ENCODE peak calls at places on chromosomes 11 and 22, in seven cellular contexts. S is fibroblast of lung, K is breast epithelium, G is WERI-Rb-1, V is brain microvascular endothelial cell, W is sigmoid colon, E is psoas muscle. X is an unnamed sample. For H3K27me3, the result is how much of the 10 kb centered on the place peaks cover.

GRCh38 chr22:43446037-43446803 is 34.4 kb downstream of the MPPED1 start:
- DNase-seq in S (no peak), K (no peak), G (no peak), V (no peak), W (no peak), E (no peak), X (no peak)

GRCh38 chr11:17725174-17725573 is 5.8 kb downstream of the MYOD1 start:
- DNase-seq in S (no peak), K (no peak), G (no peak), V (no peak), W (no peak), E (no peak), X (no peak)

GRCh38 chr11:35584321-35584720 is 33.9 kb upstream of the FJX1 start:
- DNase-seq in S (peak), K (no peak), G (no peak), V (peak), W (no peak), E (no peak), X (peak)

GRCh38 chr11:128814856-128815705 is 52.0 kb downstream of the KCNJ1 start:
- DNase-seq in S (peak), K (peak), G (peak), V (peak), W (peak), E (peak), X (peak)

GRCh38 chr11:125348704-125349635 is 147.1 kb downstream of the FEZ1 start:
- DNase-seq in S (peak), K (no peak), G (peak), V (peak), W (peak), E (peak), X (no peak)

GRCh38 chr22:50090141-50090714 is 422 bp downstream of the MOV10L1 start:
- DNase-seq in S (no peak), K (no peak), G (no peak), V (no peak), W (no peak), E (no peak), X (no peak)

GRCh38 chr22:47320560-47320959 is 558.1 kb downstream of the TBC1D22A start:
- DNase-seq in S (no peak), K (no peak), G (no peak), V (no peak), W (no peak), E (no peak), X (no peak)

GRCh38 chr11:18321622-18321990 is 334 bp downstream of the HPS5 start:
- DNase-seq in S (no peak), K (no peak), G (no peak), V (no peak), W (no peak), E (no peak), X (no peak)

GRCh38 chr11:110712643-110713468 is 619 bp upstream of the ARHGAP20 start:
- DNase-seq in S (peak), K (peak), G (peak), V (peak), W (peak), E (peak), X (no peak)

GRCh38 chr11:61917043-61917356 is 366 bp downstream of the RAB3IL1 start:
- DNase-seq in S (no peak), K (no peak), G (no peak), V (no peak), W (peak), E (no peak), X (no peak)

GRCh38 chr11:69667619-69668604 is 7.2 kb downstream of the LTO1 start:
- DNase-seq in S (no peak), K (no peak), G (no peak), V (no peak), W (peak), E (no peak), X (no peak)

GRCh38 chr11:69669486-69669885 is 5.7 kb downstream of the LTO1 start:
- DNase-seq in S (no peak), K (no peak), G (no peak), V (no peak), W (peak), E (no peak), X (no peak)

GRCh38 chr11:69671734-69672465 is 3.3 kb downstream of the LTO1 start:
- DNase-seq in S (no peak), K (no peak), G (no peak), V (no peak), W (peak), E (no peak), X (no peak)

GRCh38 chr11:69666752-69667536 is 8.2 kb downstream of the LTO1 start:
- DNase-seq in S (no peak), K (no peak), G (peak), V (no peak), W (peak), E (no peak), X (no peak)

GRCh38 chr11:69670158-69670845 is 4.9 kb downstream of the LTO1 start:
- DNase-seq in S (peak), K (peak), G (peak), V (peak), W (peak), E (peak), X (peak)
- TF ChIP-seq CTCF in S (peak), K (peak), G (peak), V (peak), W (peak), E (peak), X (peak)

GRCh38 chr11:118933486-118933885 is 7.8 kb upstream of the BCL9L start:
- DNase-seq in S (no peak), K (no peak), G (no peak), V (no peak), W (peak), E (no peak), X (no peak)
- H3K27ac ChIP-seq in S (no peak), K (peak), G (no peak), V (no peak), W (peak), E (peak), X (no peak)

GRCh38 chr11:19474211-19474610 is 233.5 kb upstream of the E2F8 start:
- DNase-seq in S (no peak), K (no peak), G (no peak), V (no peak), W (no peak), E (no peak), X (no peak)

GRCh38 chr11:19472679-19473078 is 231.9 kb upstream of the E2F8 start:
- DNase-seq in S (no peak), K (no peak), G (no peak), V (no peak), W (no peak), E (no peak), X (no peak)

GRCh38 chr11:19474954-19475811 is 234.4 kb upstream of the E2F8 start:
- DNase-seq in S (no peak), K (no peak), G (no peak), V (no peak), W (no peak), E (no peak), X (no peak)
- H3K27me3 ChIP-seq in S (under half), K (under half), G (under half), V (under half), W (under half), E (under half), X (under half)

GRCh38 chr11:8237453-8237852 is 26.2 kb downstream of the LMO1 start:
- DNase-seq in S (no peak), K (no peak), G (no peak), V (no peak), W (no peak), E (no peak), X (no peak)
- TF ChIP-seq CTCF in S (no peak), K (no peak), G (no peak), V (no peak), W (no peak), E (no peak), X (no peak)

GRCh38 chr22:30604723-30605122 is 2.3 kb upstream of the TCN2 start:
- DNase-seq in S (no peak), K (no peak), G (no peak), V (no peak), W (no peak), E (no peak), X (no peak)

GRCh38 chr22:30607939-30608338 is 965 bp downstream of the TCN2 start:
- DNase-seq in S (no peak), K (no peak), G (peak), V (no peak), W (no peak), E (no peak), X (no peak)

GRCh38 chr22:30607300-30607930 is 441 bp downstream of the TCN2 start:
- DNase-seq in S (no peak), K (no peak), G (no peak), V (no peak), W (no peak), E (no peak), X (no peak)

GRCh38 chr22:30606455-30607299 is at the start of gene TCN2:
- DNase-seq in S (peak), K (peak), G (peak), V (peak), W (peak), E (peak), X (no peak)

GRCh38 chr22:30605449-30606110 is 1.4 kb upstream of the TCN2 start:
- DNase-seq in S (peak), K (no peak), G (peak), V (peak), W (no peak), E (peak), X (no peak)
- H3K27ac ChIP-seq in S (no peak), K (no peak), G (peak), V (no peak), W (peak), E (peak), X (no peak)

DNA sequence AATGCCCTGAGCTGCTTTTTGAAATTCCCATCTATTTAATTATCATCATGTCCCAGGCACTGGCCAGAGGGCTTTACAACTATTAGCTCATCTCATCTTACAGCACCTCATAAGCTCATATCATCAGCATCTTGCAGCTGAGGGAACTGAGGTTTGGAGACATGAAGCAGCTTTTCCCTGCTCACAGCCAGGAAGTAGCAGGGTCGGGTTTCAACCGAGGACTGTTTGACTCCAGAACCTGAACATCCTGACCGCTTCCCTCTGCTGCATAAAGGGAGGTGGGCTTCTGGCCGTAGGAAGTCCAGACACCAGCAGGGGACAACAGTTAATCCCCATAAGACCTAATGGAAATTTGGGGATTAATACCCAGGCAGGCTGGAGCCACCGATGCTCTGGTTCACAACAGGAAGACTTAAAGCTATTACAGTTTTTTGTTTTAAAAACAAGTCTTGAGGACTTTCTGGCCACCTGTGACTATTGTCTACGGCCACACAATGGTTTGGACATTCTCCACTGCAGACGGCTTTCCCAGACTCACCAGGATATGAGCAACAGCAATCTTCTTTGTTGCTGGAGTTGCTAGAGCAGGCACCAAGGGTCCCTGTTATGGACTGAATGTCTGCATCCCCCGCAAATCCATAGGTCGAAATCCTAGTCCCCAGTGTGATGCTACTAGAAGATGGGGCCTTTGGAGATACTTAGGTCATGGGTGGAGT is 47.4 kb downstream of the CHST1 start:
- DNase-seq in S (no peak), K (no peak), G (peak), V (no peak), W (no peak), E (no peak), X (no peak)
- H3K27me3 ChIP-seq in S (under half), K (under half), G (under half), V (under half), W (under half), E (under half), X (under half)

DNA sequence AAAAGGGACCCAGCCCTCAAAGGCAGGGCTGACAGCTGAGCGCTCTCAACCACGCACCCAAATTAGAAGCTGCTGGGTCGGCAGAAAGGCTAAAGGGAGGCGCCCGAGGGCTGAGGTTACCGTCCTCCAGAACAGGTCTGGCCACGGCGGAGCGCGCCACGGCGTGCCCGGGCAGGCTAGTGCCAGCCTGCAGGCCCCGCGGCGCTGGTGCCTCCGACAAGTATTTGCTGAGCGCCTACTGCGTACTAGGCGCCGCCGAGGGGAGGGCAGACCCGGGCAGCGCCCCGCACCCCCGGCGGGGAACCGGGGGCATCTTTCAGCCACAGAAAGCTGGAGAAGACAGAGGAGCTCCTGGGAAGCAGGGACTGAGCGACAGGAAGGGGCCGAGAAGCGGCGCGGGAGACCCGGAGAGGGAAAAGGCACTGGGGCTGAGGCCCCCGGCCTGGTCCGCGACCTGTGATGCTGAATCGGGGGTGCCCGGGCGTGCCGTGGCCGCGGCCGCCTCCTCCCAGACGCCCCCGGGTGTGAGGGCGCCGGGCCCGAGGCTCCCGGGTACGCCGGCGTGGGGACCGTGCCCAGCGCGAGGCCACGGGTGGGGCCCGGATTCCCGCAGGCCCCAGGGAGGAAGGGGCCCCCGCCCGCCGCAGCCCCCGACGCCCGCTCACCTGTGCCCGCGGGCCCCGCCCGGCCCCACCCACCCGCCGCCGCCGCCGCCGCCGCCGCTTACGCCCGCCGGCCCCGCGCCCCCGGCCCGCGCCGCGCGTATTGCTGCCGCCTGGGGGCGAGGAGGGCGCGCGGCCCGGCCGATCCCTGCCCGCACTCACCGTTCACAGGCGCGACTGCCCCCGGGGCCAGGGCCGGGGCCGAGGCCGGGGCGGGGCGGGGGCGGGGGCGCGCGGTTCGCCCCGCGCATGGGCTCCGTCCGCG is 521 bp downstream of the HRAS start:
- DNase-seq in S (peak), K (peak), G (peak), V (no peak), W (no peak), E (no peak), X (no peak)
- TF ChIP-seq CTCF in S (no peak), K (no peak), G (peak), V (no peak), W (no peak), E (no peak), X (no peak)

GRCh38 chr22:40803292-40803691 is 15.9 kb downstream of the SLC25A17 start:
- DNase-seq in S (no peak), K (no peak), G (no peak), V (no peak), W (no peak), E (no peak), X (no peak)

GRCh38 chr22:40805239-40805638 is 13.9 kb downstream of the SLC25A17 start:
- DNase-seq in S (no peak), K (no peak), G (no peak), V (no peak), W (no peak), E (no peak), X (no peak)

GRCh38 chr22:40808018-40808841 is 10.9 kb downstream of the SLC25A17 start:
- DNase-seq in S (peak), K (no peak), G (no peak), V (no peak), W (no peak), E (no peak), X (no peak)

GRCh38 chr22:40806711-40807110 is 12.4 kb downstream of the SLC25A17 start:
- DNase-seq in S (no peak), K (no peak), G (no peak), V (no peak), W (no peak), E (no peak), X (no peak)

GRCh38 chr22:40805699-40806203 is 13.4 kb downstream of the SLC25A17 start:
- DNase-seq in S (no peak), K (no peak), G (no peak), V (no peak), W (no peak), E (no peak), X (no peak)
- H3K27ac ChIP-seq in S (no peak), K (no peak), G (no peak), V (no peak), W (no peak), E (no peak), X (no peak)